ENCODE peak calls at places on chromosomes 4 and X, in ten cellular contexts. A is neural crest cell, O is PC-3, Q is osteocyte, U is WTC11, B is hypothalamus, E is T-helper 1 cell, H is cardiac muscle cell, M is NCI-H187, L is GM04504. K is an unnamed sample.

GRCh38 chr4:149113804-149114430 is 671.7 kb upstream of the NR3C2 start:
- DNase-seq in O (peak), M (no peak), Q (no peak), A (no peak), L (peak), U (no peak), H (no peak), B (no peak), E (no peak), K (peak)

GRCh38 chr4:164512124-164512523 is 241.8 kb upstream of the SMIM31 start:
- DNase-seq in Q (no peak), L (no peak), M (no peak), B (no peak), H (no peak), A (no peak), E (no peak), U (no peak), O (no peak), K (no peak)

GRCh38 chr4:1403177-1403583 is 3.1 kb downstream of the NKX1-1 start:
- DNase-seq in L (no peak), B (no peak), Q (peak), A (no peak), U (no peak), H (no peak), E (no peak), O (no peak), M (no peak), K (no peak)

GRCh38 chr4:7129871-7130609 is 62.2 kb upstream of the GRPEL1 start:
- DNase-seq in B (no peak), A (no peak), U (no peak), H (no peak), M (no peak), L (no peak), O (no peak), Q (no peak), E (no peak), K (no peak)

GRCh38 chr4:7429601-7430078 is 5.1 kb downstream of the PSAPL1 start:
- DNase-seq in Q (no peak), U (no peak), E (no peak), L (no peak), A (no peak), M (no peak), H (no peak), B (no peak), O (no peak), K (no peak)

GRCh38 chrX:9668537-9668936 is 97.1 kb downstream of the GPR143 start:
- DNase-seq in E (no peak), A (no peak), B (no peak), O (no peak), Q (no peak), H (no peak), U (no peak), L (no peak), M (no peak), K (no peak)

GRCh38 chrX:11446331-11446730 is 153.1 kb downstream of the AMELX start:
- DNase-seq in A (no peak), H (no peak), E (no peak), M (no peak), O (no peak), Q (no peak), L (peak), U (no peak), B (no peak), K (no peak)

GRCh38 chr4:133476064-133476463 is 327.0 kb downstream of the PCDH10 start:
- DNase-seq in O (no peak), M (no peak), E (no peak), A (no peak), L (no peak), U (no peak), B (no peak), H (no peak), Q (no peak), K (no peak)

GRCh38 chr4:63607186-63607872 is 801.9 kb downstream of the TECRL start:
- DNase-seq in B (no peak), H (no peak), A (no peak), E (no peak), U (no peak), M (no peak), O (no peak), L (no peak), Q (no peak), K (no peak)

GRCh38 chr4:139986621-139987510 is 167.1 kb downstream of the MAML3 start:
- DNase-seq in H (no peak), O (no peak), L (no peak), A (no peak), M (no peak), Q (no peak), B (no peak), U (no peak), E (no peak), K (peak)

GRCh38 chr4:183906736-183907651 is 1.9 kb downstream of the STOX2 start:
- DNase-seq in H (peak), A (peak), M (no peak), L (no peak), E (no peak), Q (peak), U (peak), B (peak), O (no peak), K (no peak)

GRCh38 chrX:153245288-153245731 is 66.2 kb downstream of the MAGEA1 start:
- DNase-seq in B (no peak), E (no peak), A (peak), M (peak), L (no peak), H (peak), U (peak), O (no peak), Q (no peak), K (no peak)

K was measured in fibroblast of villous mesenchyme.